ENCODE peak calls at places on chromosomes 1 and 21, in four cellular contexts. One of them, this sample, is unnamed.

GRCh38 chr21:35138665-35139381 is 89.7 kb upstream of the RUNX1 start:
- DNase-seq in cardiac fibroblast: peak; percentile 92
- DNase-seq in mucosa of gallbladder: no peak
- DNase-seq in SJSA1: peak; percentile 72
- DNase-seq in this sample: no peak

GRCh38 chr1:182071924-182072323 is 10.4 kb upstream of the ZNF648 start:
- DNase-seq in mucosa of gallbladder: no peak
- DNase-seq in SJSA1: no peak
- DNase-seq in cardiac fibroblast: no peak
- DNase-seq in this sample: no peak

GRCh38 chr1:24406783-24407182 is 6.8 kb downstream of the STPG1 start:
- DNase-seq in cardiac fibroblast: no peak
- DNase-seq in SJSA1: no peak
- DNase-seq in mucosa of gallbladder: no peak
- DNase-seq in this sample: no peak

GRCh38 chr1:63967901-63968300 is 194.1 kb downstream of the ROR1 start:
- DNase-seq in mucosa of gallbladder: no peak
- DNase-seq in SJSA1: no peak
- DNase-seq in cardiac fibroblast: no peak
- DNase-seq in this sample: no peak

GRCh38 chr21:43207868-43208267 is 39.1 kb downstream of the CRYAA start:
- DNase-seq in cardiac fibroblast: no peak
- DNase-seq in SJSA1: peak; percentile 36
- DNase-seq in mucosa of gallbladder: peak; percentile 9
- DNase-seq in this sample: no peak

GRCh38 chr1:228212966-228213844 is 5.4 kb downstream of the OBSCN start:
- DNase-seq in SJSA1: peak; percentile 81
- DNase-seq in cardiac fibroblast: peak; percentile 69
- DNase-seq in mucosa of gallbladder: peak; percentile 87
- DNase-seq in this sample: peak; percentile 82

GRCh38 chr1:162676087-162676486 is 43.8 kb downstream of the DDR2 start:
- DNase-seq in SJSA1: no peak
- DNase-seq in cardiac fibroblast: peak; percentile 70
- DNase-seq in mucosa of gallbladder: no peak
- DNase-seq in this sample: no peak

GRCh38 chr1:205144751-205145150 is 23.0 kb upstream of the RBBP5 start:
- DNase-seq in mucosa of gallbladder: no peak
- DNase-seq in SJSA1: no peak
- DNase-seq in cardiac fibroblast: peak; percentile 72
- DNase-seq in this sample: no peak

GRCh38 chr1:19975423-19976193 is 3.8 kb downstream of the PLA2G2A start:
- DNase-seq in cardiac fibroblast: no peak
- DNase-seq in SJSA1: no peak
- DNase-seq in mucosa of gallbladder: no peak
- DNase-seq in this sample: no peak

GRCh38 chr1:23400324-23401110 is 24.0 kb downstream of the TCEA3 start:
- DNase-seq in mucosa of gallbladder: no peak
- DNase-seq in cardiac fibroblast: peak; percentile 76
- DNase-seq in SJSA1: no peak
- DNase-seq in this sample: no peak

GRCh38 chr1:234372011-234372757 is 1.1 kb upstream of the COA6 start:
- DNase-seq in SJSA1: no peak
- DNase-seq in mucosa of gallbladder: no peak
- DNase-seq in cardiac fibroblast: no peak
- DNase-seq in this sample: no peak

GRCh38 chr1:55822896-55823295 is 607.7 kb upstream of the USP24 start:
- DNase-seq in cardiac fibroblast: no peak
- DNase-seq in SJSA1: no peak
- DNase-seq in mucosa of gallbladder: no peak
- DNase-seq in this sample: no peak

GRCh38 chr1:53848025-53848424 is 9.9 kb upstream of the NDC1 start:
- DNase-seq in cardiac fibroblast: no peak
- DNase-seq in mucosa of gallbladder: no peak
- DNase-seq in SJSA1: no peak
- DNase-seq in this sample: no peak

GRCh38 chr1:156500578-156500846 is at the start of gene MEF2D:
- DNase-seq in SJSA1: no peak
- DNase-seq in cardiac fibroblast: no peak
- DNase-seq in mucosa of gallbladder: no peak
- DNase-seq in this sample: no peak

GRCh38 chr1:30452925-30453324 is 270.5 kb downstream of the MATN1 start:
- DNase-seq in mucosa of gallbladder: peak; percentile 3
- DNase-seq in SJSA1: no peak
- DNase-seq in cardiac fibroblast: no peak
- DNase-seq in this sample: no peak

GRCh38 chr1:151621351-151621750 is 9.5 kb downstream of the SNX27 start:
- DNase-seq in cardiac fibroblast: no peak
- DNase-seq in SJSA1: no peak
- DNase-seq in mucosa of gallbladder: no peak
- DNase-seq in this sample: no peak

GRCh38 chr1:84842748-84843231 is 50.2 kb downstream of the LPAR3 start:
- DNase-seq in mucosa of gallbladder: no peak
- DNase-seq in cardiac fibroblast: no peak
- DNase-seq in SJSA1: no peak
- DNase-seq in this sample: no peak

GRCh38 chr1:166485620-166486019 is 318.8 kb upstream of the FAM78B start:
- DNase-seq in cardiac fibroblast: no peak
- DNase-seq in mucosa of gallbladder: no peak
- DNase-seq in SJSA1: no peak
- DNase-seq in this sample: no peak

GRCh38 chr1:217134857-217135568 is 411.8 kb upstream of the ESRRG start:
- DNase-seq in SJSA1: no peak
- DNase-seq in cardiac fibroblast: peak; percentile 24
- DNase-seq in mucosa of gallbladder: no peak
- DNase-seq in this sample: no peak

GRCh38 chr1:222310830-222311229 is 237.1 kb downstream of the HHIPL2 start:
- DNase-seq in mucosa of gallbladder: no peak
- DNase-seq in SJSA1: no peak
- DNase-seq in cardiac fibroblast: peak; percentile 40
- DNase-seq in this sample: no peak

GRCh38 chr1:181595234-181595633 is 111.9 kb downstream of the CACNA1E start:
- DNase-seq in mucosa of gallbladder: no peak
- DNase-seq in cardiac fibroblast: no peak
- DNase-seq in SJSA1: no peak
- DNase-seq in this sample: no peak

GRCh38 chr1:55556378-55556777 is 341.2 kb upstream of the USP24 start:
- DNase-seq in SJSA1: no peak
- DNase-seq in cardiac fibroblast: no peak
- DNase-seq in mucosa of gallbladder: no peak
- DNase-seq in this sample: peak; percentile 45